ENCODE peak calls at places on chromosomes 16 and 17, in ten cellular contexts. K is stomach; X is adrenal gland; B is BJ; Q is OCI-LY7; R is astrocyte of the cerebellum; F is CD8-positive, alpha-beta T cell; P is dorsolateral prefrontal cortex; M is cardiac fibroblast; Y is A549. S is an unnamed sample.

GRCh38 chr16:67842509-67843342 is 606 bp downstream of the THAP11 start:
- DNase-seq in K (peak), X (peak), B (no peak), Q (peak), R (no peak), F (peak), P (peak), M (peak), Y (no peak), S (no peak)

GRCh38 chr16:80117731-80118130 is 423.1 kb upstream of the DYNLRB2 start:
- DNase-seq in K (no peak), X (no peak), B (no peak), Q (no peak), R (no peak), F (no peak), P (no peak), M (peak), Y (no peak), S (no peak)

GRCh38 chr16:87579691-87580090 is 22.6 kb upstream of the JPH3 start:
- DNase-seq in K (no peak), X (no peak), B (no peak), Q (no peak), R (no peak), F (no peak), P (no peak), M (no peak), Y (no peak), S (no peak)

GRCh38 chr17:41965694-41966375 is 760 bp upstream of the CNP start:
- DNase-seq in K (peak), X (peak), B (no peak), Q (peak), R (no peak), F (peak), P (peak), M (peak), Y (peak), S (no peak)

GRCh38 chr17:49209061-49209571 is 1.3 kb downstream of the GNGT2 start:
- DNase-seq in K (no peak), X (no peak), B (no peak), Q (no peak), R (no peak), F (peak), P (no peak), M (no peak), Y (no peak), S (no peak)

GRCh38 chr17:16304832-16305231 is 48.4 kb downstream of the CENPV start:
- DNase-seq in K (no peak), X (no peak), B (no peak), Q (peak), R (no peak), F (no peak), P (no peak), M (peak), Y (no peak), S (no peak)

GRCh38 chr17:18229771-18230170 is 4.3 kb downstream of the LLGL1 start:
- DNase-seq in K (no peak), X (no peak), B (no peak), Q (no peak), R (no peak), F (no peak), P (no peak), M (no peak), Y (no peak), S (no peak)

GRCh38 chr16:11994187-11995119 is 17.9 kb downstream of the SNX29 start:
- DNase-seq in K (no peak), X (peak), B (no peak), Q (no peak), R (no peak), F (no peak), P (peak), M (no peak), Y (no peak), S (no peak)

GRCh38 chr16:25100511-25100910 is 11.0 kb upstream of the LCMT1 start:
- DNase-seq in K (no peak), X (no peak), B (no peak), Q (no peak), R (no peak), F (no peak), P (no peak), M (no peak), Y (no peak), S (no peak)

GRCh38 chr16:20610192-20610891 is 34.2 kb upstream of the ACSM2B start:
- DNase-seq in K (no peak), X (no peak), B (no peak), Q (no peak), R (no peak), F (no peak), P (no peak), M (no peak), Y (no peak), S (no peak)

GRCh38 chr16:74448990-74449389 is 27.7 kb upstream of the CLEC18B start:
- DNase-seq in K (peak), X (peak), B (peak), Q (no peak), R (peak), F (no peak), P (no peak), M (peak), Y (peak), S (peak)

GRCh38 chr16:27242398-27242797 is 26.2 kb downstream of the NSMCE1 start:
- DNase-seq in K (no peak), X (no peak), B (no peak), Q (no peak), R (no peak), F (no peak), P (no peak), M (no peak), Y (no peak), S (no peak)

GRCh38 chr16:65754799-65755691 is 611.4 kb upstream of the CDH5 start:
- DNase-seq in K (no peak), X (no peak), B (peak), Q (no peak), R (no peak), F (no peak), P (no peak), M (peak), Y (no peak), S (no peak)

GRCh38 chr16:65758620-65759019 is 607.9 kb upstream of the CDH5 start:
- DNase-seq in K (no peak), X (no peak), B (no peak), Q (no peak), R (no peak), F (no peak), P (no peak), M (no peak), Y (no peak), S (no peak)

GRCh38 chr16:65756163-65756562 is 610.3 kb upstream of the CDH5 start:
- DNase-seq in K (no peak), X (no peak), B (no peak), Q (no peak), R (no peak), F (no peak), P (no peak), M (no peak), Y (no peak), S (no peak)

GRCh38 chr16:65760874-65761273 is 605.6 kb upstream of the CDH5 start:
- DNase-seq in K (no peak), X (no peak), B (no peak), Q (no peak), R (no peak), F (no peak), P (no peak), M (no peak), Y (no peak), S (no peak)

GRCh38 chr16:65757064-65757463 is 609.4 kb upstream of the CDH5 start:
- DNase-seq in K (no peak), X (no peak), B (no peak), Q (no peak), R (no peak), F (no peak), P (no peak), M (peak), Y (no peak), S (no peak)
- H3K4me3 ChIP-seq in K (no peak), X (no peak), B (no peak), Q (no peak), R (no peak), F (no peak), P (no peak), M (no peak), Y (no peak), S (no peak)

GRCh38 chr17:7572588-7573323 is 6.7 kb upstream of the CD68 start:
- DNase-seq in K (peak), X (peak), B (peak), Q (peak), R (peak), F (peak), P (peak), M (peak), Y (peak), S (peak)

GRCh38 chr17:7574176-7574953 is 5.1 kb upstream of the CD68 start:
- DNase-seq in K (no peak), X (no peak), B (no peak), Q (no peak), R (no peak), F (no peak), P (no peak), M (no peak), Y (no peak), S (no peak)

GRCh38 chr17:7573324-7574080 is 5.9 kb upstream of the CD68 start:
- DNase-seq in K (peak), X (peak), B (peak), Q (peak), R (peak), F (peak), P (peak), M (peak), Y (peak), S (peak)

GRCh38 chr17:7572338-7572587 is 7.2 kb upstream of the CD68 start:
- DNase-seq in K (no peak), X (no peak), B (no peak), Q (no peak), R (no peak), F (no peak), P (no peak), M (no peak), Y (no peak), S (no peak)

GRCh38 chr17:7570351-7570750 is 8.6 kb downstream of the SENP3 start:
- DNase-seq in K (no peak), X (no peak), B (no peak), Q (no peak), R (no peak), F (no peak), P (no peak), M (no peak), Y (no peak), S (no peak)
- TF ChIP-seq CTCF in K (no peak), X (no peak), B (no peak), Q (no peak), R (no peak), F (no peak), P (no peak), M (no peak), Y (no peak), S (no peak)

DNA sequence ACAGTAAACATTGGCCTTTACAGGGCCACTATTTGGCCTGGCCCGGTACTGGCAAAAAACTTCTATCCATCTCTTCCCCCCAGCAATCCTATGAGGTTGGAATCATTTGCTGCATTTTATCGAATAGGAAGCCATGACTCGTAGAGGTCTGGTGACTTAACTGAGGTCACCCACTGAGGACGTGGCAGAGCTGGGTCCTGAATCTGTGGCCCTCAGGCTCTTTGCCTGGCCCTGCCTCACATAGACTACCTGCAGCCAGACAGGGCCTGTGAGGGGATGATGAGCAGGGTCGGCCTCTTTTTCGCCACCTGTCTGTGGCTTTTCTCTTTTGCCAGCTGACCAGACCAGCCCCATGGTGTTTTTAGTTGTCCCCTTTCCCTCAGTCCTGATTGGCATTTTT is 1.9 kb downstream of the PPP4C start:
- DNase-seq in K (no peak), X (no peak), B (no peak), Q (no peak), R (no peak), F (no peak), P (no peak), M (no peak), Y (no peak), S (no peak)
- H3K4me3 ChIP-seq in K (no peak), X (no peak), B (no peak), Q (no peak), R (no peak), F (no peak), P (no peak), M (peak), Y (no peak), S (no peak)

GRCh38 chr17:56176101-56176500 is 22.8 kb downstream of the ANKFN1 start:
- DNase-seq in K (no peak), X (no peak), B (no peak), Q (no peak), R (no peak), F (no peak), P (no peak), M (no peak), Y (no peak), S (peak)
- TF ChIP-seq CTCF in K (no peak), X (no peak), B (no peak), Q (no peak), R (no peak), F (no peak), P (no peak), M (no peak), Y (no peak), S (no peak)

S was measured in retinal pigment epithelial cell.